ENCODE peak calls at places on chromosome 7, in nine cellular contexts. H, E, O, P, Z, F, L, A and U are unnamed samples.

GRCh38 chr7:98802781-98803110 is 67.1 kb downstream of the TMEM130 start:
- DNase-seq in Z (no peak), L (no peak), E (no peak), F (no peak), P (no peak), A (no peak), H (no peak), O (no peak), U (no peak)

GRCh38 chr7:116316838-116317612 is 106.7 kb downstream of the TES start:
- DNase-seq in O (peak), L (peak), Z (peak), H (no peak), P (no peak), F (no peak), A (peak), E (no peak), U (peak)

GRCh38 chr7:51261950-51262795 is 54.4 kb downstream of the COBL start:
- DNase-seq in L (no peak), P (no peak), O (no peak), A (no peak), H (no peak), E (no peak), Z (no peak), F (peak), U (no peak)

GRCh38 chr7:149885191-149886017 is 11.6 kb downstream of the ATP6V0E2 start:
- DNase-seq in L (peak), A (no peak), F (no peak), O (no peak), E (no peak), H (no peak), Z (no peak), P (peak), U (no peak)

GRCh38 chr7:7151865-7152264 is 30.5 kb upstream of the C1GALT1 start:
- DNase-seq in Z (no peak), F (no peak), A (no peak), O (no peak), L (no peak), P (no peak), E (no peak), H (no peak), U (no peak)

GRCh38 chr7:130380121-130380860 is at the start of gene CPA1:
- DNase-seq in E (no peak), F (no peak), O (no peak), H (no peak), P (no peak), Z (no peak), L (no peak), A (no peak), U (no peak)

GRCh38 chr7:149245244-149245643 is 5.8 kb downstream of the ZNF212 start:
- DNase-seq in Z (no peak), E (no peak), F (no peak), A (no peak), H (no peak), O (no peak), P (no peak), L (no peak), U (no peak)

GRCh38 chr7:50733552-50733951 is 49.1 kb downstream of the GRB10 start:
- DNase-seq in E (no peak), L (no peak), A (no peak), H (no peak), P (no peak), F (no peak), O (peak), Z (no peak), U (no peak)

GRCh38 chr7:44378744-44379143 is 53.4 kb upstream of the CAMK2B start:
- DNase-seq in E (no peak), O (peak), P (no peak), F (no peak), Z (no peak), L (no peak), A (peak), H (no peak), U (no peak)

GRCh38 chr7:46557295-46557711 is 636.2 kb upstream of the IGFBP3 start:
- DNase-seq in O (no peak), H (no peak), A (no peak), Z (no peak), E (no peak), L (no peak), P (peak), F (no peak), U (no peak)

GRCh38 chr7:1662767-1663166 is 7.3 kb upstream of the ELFN1 start:
- DNase-seq in P (peak), F (no peak), A (no peak), Z (peak), H (no peak), L (no peak), O (no peak), E (peak), U (no peak)

GRCh38 chr7:128266891-128267839 is 26.1 kb downstream of the LEP start:
- DNase-seq in E (no peak), H (no peak), A (peak), F (peak), Z (peak), P (no peak), O (peak), L (no peak), U (peak)

GRCh38 chr7:141079223-141079622 is 5.4 kb downstream of the TMEM178B start:
- DNase-seq in P (no peak), L (no peak), H (no peak), E (no peak), A (no peak), Z (no peak), F (no peak), O (no peak), U (no peak)

GRCh38 chr7:42494722-42495121 is 257.7 kb upstream of the GLI3 start:
- DNase-seq in A (no peak), L (no peak), F (no peak), Z (no peak), E (no peak), H (no peak), O (peak), P (no peak), U (no peak)

GRCh38 chr7:115662120-115662519 is 368.4 kb downstream of the TFEC start:
- DNase-seq in O (peak), P (no peak), A (no peak), F (no peak), Z (no peak), H (no peak), E (no peak), L (no peak), U (no peak)

GRCh38 chr7:17144313-17144712 is 154.1 kb upstream of the AHR start:
- DNase-seq in F (no peak), E (peak), A (no peak), H (peak), Z (no peak), O (peak), P (no peak), L (no peak), U (no peak)

GRCh38 chr7:155449008-155449879 is 8.7 kb upstream of the EN2 start:
- DNase-seq in H (no peak), P (peak), F (no peak), E (no peak), A (no peak), Z (no peak), L (no peak), O (no peak), U (no peak)

GRCh38 chr7:22204312-22204711 is 152.6 kb downstream of the RAPGEF5 start:
- DNase-seq in F (no peak), Z (no peak), P (no peak), E (no peak), O (no peak), L (no peak), A (no peak), H (no peak), U (no peak)

GRCh38 chr7:145915679-145916078 is 200.9 kb upstream of the CNTNAP2 start:
- DNase-seq in E (no peak), H (no peak), L (no peak), P (no peak), Z (no peak), O (no peak), A (no peak), F (no peak), U (no peak)

GRCh38 chr7:111329367-111330234 is 232.7 kb downstream of the IMMP2L start:
- DNase-seq in F (no peak), Z (no peak), E (no peak), A (peak), H (no peak), P (no peak), O (no peak), L (no peak), U (no peak)

GRCh38 chr7:116496653-116497052 is 2.9 kb upstream of the CAV2 start:
- DNase-seq in Z (no peak), F (no peak), H (no peak), P (no peak), O (no peak), A (no peak), L (no peak), E (no peak), U (no peak)

GRCh38 chr7:103140061-103140460 is 8.8 kb downstream of the NAPEPLD start:
- DNase-seq in O (no peak), Z (no peak), L (no peak), A (no peak), F (no peak), H (no peak), P (no peak), E (no peak), U (no peak)

GRCh38 chr7:112701456-112701855 is 88.7 kb downstream of the TMEM168 start:
- DNase-seq in E (no peak), O (no peak), L (no peak), H (no peak), A (no peak), F (no peak), Z (no peak), P (peak), U (no peak)

GRCh38 chr7:30915751-30916150 is 4.1 kb downstream of the AQP1 start:
- DNase-seq in Z (no peak), F (no peak), L (no peak), O (no peak), H (no peak), E (no peak), P (no peak), A (no peak), U (no peak)

GRCh38 chr7:45089314-45089891 is 634 bp upstream of the NACAD start:
- DNase-seq in H (peak), A (no peak), E (no peak), Z (peak), O (peak), F (peak), L (no peak), P (peak), U (no peak)

GRCh38 chr7:150388709-150389531 is 9.8 kb downstream of the ZNF775 start:
- DNase-seq in O (no peak), H (no peak), A (no peak), F (peak), Z (peak), P (peak), E (no peak), L (peak), U (peak)

GRCh38 chr7:43692582-43693373 is 36.5 kb downstream of the COA1 start:
- DNase-seq in A (no peak), F (no peak), P (no peak), E (no peak), H (no peak), L (no peak), Z (no peak), O (no peak), U (no peak)

GRCh38 chr7:19026888-19027287 is 90.5 kb downstream of the TWIST1 start:
- DNase-seq in F (no peak), P (no peak), O (peak), H (no peak), E (no peak), A (no peak), Z (no peak), L (no peak), U (no peak)

GRCh38 chr7:96248405-96248804 is 73.5 kb downstream of the SLC25A13 start:
- DNase-seq in Z (no peak), E (no peak), H (no peak), A (no peak), L (no peak), F (no peak), O (no peak), P (no peak), U (no peak)

GRCh38 chr7:5630670-5631069 is 150.8 kb downstream of the RNF216 start:
- DNase-seq in Z (no peak), E (no peak), L (no peak), O (no peak), A (no peak), F (no peak), H (no peak), P (peak), U (no peak)

GRCh38 chr7:124633740-124634139 is 131.9 kb downstream of the GPR37 start:
- DNase-seq in A (no peak), P (no peak), F (no peak), Z (no peak), L (no peak), H (no peak), O (no peak), E (no peak), U (no peak)